ENCODE peak calls at places on chromosomes 11 and 22, in six cellular contexts. P is hepatocyte, N is lower lobe of right lung, E is IMR-90, D is esophagus squamous epithelium, G is thoracic aorta. S is an unnamed sample.

GRCh38 chr11:45048313-45048841 is 97.7 kb upstream of the TP53I11 start:
- DNase-seq in P (no peak), N (no peak), E (no peak), D (no peak), G (no peak), S (no peak)

GRCh38 chr22:24432059-24432853 is 4.9 kb downstream of the ADORA2A start:
- DNase-seq in P (peak; percentile 46), N (no peak), E (peak; percentile 16), D (no peak), G (no peak), S (no peak)

GRCh38 chr11:65782816-65783228 is 2.0 kb upstream of the AP5B1 start:
- DNase-seq in P (peak; percentile 19), N (peak; percentile 28), E (no peak), D (no peak), G (no peak), S (no peak)

GRCh38 chr22:25407226-25407858 is 157.1 kb upstream of the GRK3 start:
- DNase-seq in P (no peak), N (no peak), E (no peak), D (no peak), G (no peak), S (no peak)

GRCh38 chr22:25051073-25051472 is 98.6 kb downstream of the KIAA1671 start:
- DNase-seq in P (no peak), N (no peak), E (no peak), D (no peak), G (no peak), S (no peak)

GRCh38 chr11:134330611-134331564 is 900 bp upstream of the GLB1L2 start:
- DNase-seq in P (no peak), N (no peak), E (no peak), D (no peak), G (no peak), S (no peak)

GRCh38 chr11:1854949-1855885 is 2.3 kb downstream of the LSP1 start:
- DNase-seq in P (no peak), N (no peak), E (no peak), D (no peak), G (no peak), S (peak; percentile 61)

GRCh38 chr11:106271686-106272085 is 194.2 kb downstream of the AASDHPPT start:
- DNase-seq in P (no peak), N (no peak), E (peak; percentile 21), D (no peak), G (no peak), S (no peak)

GRCh38 chr11:74701351-74701750 is 29.9 kb downstream of the CHRDL2 start:
- DNase-seq in P (no peak), N (no peak), E (no peak), D (no peak), G (no peak), S (no peak)

GRCh38 chr11:121478226-121478894 is 25.6 kb upstream of the SORL1-AS1 start:
- DNase-seq in P (no peak), N (no peak), E (no peak), D (no peak), G (no peak), S (no peak)

GRCh38 chr22:29245626-29246385 is 22.0 kb downstream of the RHBDD3 start:
- DNase-seq in P (peak; percentile 77), N (peak; percentile 78), E (peak; percentile 54), D (peak; percentile 10), G (no peak), S (no peak)

GRCh38 chr11:22304337-22304961 is 33.7 kb upstream of the SLC17A6 start:
- DNase-seq in P (peak; percentile 48), N (no peak), E (peak; percentile 23), D (no peak), G (no peak), S (no peak)

GRCh38 chr11:95282337-95282751 is 51.3 kb upstream of the SESN3 start:
- DNase-seq in P (peak; percentile 84), N (no peak), E (no peak), D (no peak), G (no peak), S (no peak)

GRCh38 chr22:47804281-47804680 is 1041.8 kb downstream of the TBC1D22A start:
- DNase-seq in P (no peak), N (no peak), E (no peak), D (no peak), G (no peak), S (no peak)

GRCh38 chr11:108559340-108559739 is 34.2 kb downstream of the EXPH5 start:
- DNase-seq in P (no peak), N (no peak), E (peak; percentile 76), D (no peak), G (no peak), S (no peak)

GRCh38 chr11:36055356-36055755 is 111.5 kb downstream of the LDLRAD3 start:
- DNase-seq in P (no peak), N (no peak), E (no peak), D (no peak), G (no peak), S (no peak)

GRCh38 chr11:105598371-105598770 is 11.5 kb upstream of the GRIA4 start:
- DNase-seq in P (no peak), N (no peak), E (no peak), D (no peak), G (no peak), S (no peak)

GRCh38 chr22:28869736-28870135 is 13.6 kb upstream of the ZNRF3 start:
- DNase-seq in P (no peak), N (no peak), E (no peak), D (no peak), G (no peak), S (no peak)

GRCh38 chr11:353315-353857 is 15.9 kb upstream of the B4GALNT4 start:
- DNase-seq in P (peak; percentile 89), N (peak; percentile 73), E (peak; percentile 77), D (no peak), G (peak; percentile 67), S (no peak)

GRCh38 chr11:86476109-86476861 is 101.6 kb downstream of the CCDC81 start:
- DNase-seq in P (peak; percentile 61), N (no peak), E (peak; percentile 7), D (no peak), G (no peak), S (no peak)

DNA sequence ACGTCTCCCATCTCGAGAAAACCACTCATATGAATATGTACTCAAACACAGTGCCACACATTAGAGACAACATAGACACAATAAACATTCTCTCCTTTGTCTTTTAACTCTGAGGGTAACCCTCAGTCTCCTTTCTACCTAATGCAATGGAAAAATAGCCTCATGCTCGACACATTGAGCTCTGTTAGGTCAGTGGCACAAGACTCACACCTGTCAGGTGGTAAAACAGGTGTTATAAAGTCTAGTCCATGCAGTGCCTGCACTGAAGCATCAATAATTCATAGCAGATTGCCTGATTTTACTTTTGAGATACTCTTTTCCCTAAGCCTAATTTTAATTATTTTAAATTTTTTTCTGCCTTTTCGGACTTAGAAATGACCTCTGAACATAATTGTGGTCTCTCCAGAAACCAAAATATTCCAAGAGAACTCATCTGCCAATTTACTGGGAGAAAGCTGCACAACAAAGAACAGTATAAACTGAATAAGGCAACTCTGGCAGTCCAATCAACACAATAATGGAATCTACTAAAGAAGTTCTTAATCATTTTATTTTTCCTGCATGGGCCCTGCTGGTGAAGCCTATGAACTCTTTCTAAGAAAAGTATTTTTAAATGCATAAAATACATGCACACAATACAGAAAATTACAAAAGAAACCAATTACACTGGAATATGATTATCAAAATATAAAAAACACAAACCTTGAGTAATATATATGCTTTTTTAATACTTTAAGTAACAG is 9.9 kb downstream of the RDX start:
- DNase-seq in P (no peak), N (no peak), E (no peak), D (no peak), G (no peak), S (no peak)
- TF ChIP-seq CTCF in P (no peak), N (no peak), E (no peak), D (no peak), G (no peak), S (no peak)

GRCh38 chr22:37220543-37220968 is 8.3 kb upstream of the SSTR3 start:
- DNase-seq in P (no peak), N (no peak), E (no peak), D (no peak), G (no peak), S (no peak)

GRCh38 chr22:37221424-37222336 is 9.4 kb upstream of the SSTR3 start:
- DNase-seq in P (no peak), N (no peak), E (no peak), D (no peak), G (no peak), S (no peak)

GRCh38 chr22:37224757-37225420 is 12.6 kb upstream of the SSTR3 start:
- DNase-seq in P (no peak), N (no peak), E (no peak), D (no peak), G (no peak), S (no peak)

GRCh38 chr22:37223965-37224551 is 11.8 kb upstream of the SSTR3 start:
- DNase-seq in P (no peak), N (no peak), E (no peak), D (no peak), G (no peak), S (no peak)

GRCh38 chr22:37222440-37222971 is 10.2 kb upstream of the SSTR3 start:
- DNase-seq in P (no peak), N (no peak), E (no peak), D (no peak), G (no peak), S (no peak)
- H3K4me3 ChIP-seq in P (no peak overlapping the region), N (no peak overlapping the region), E (no peak overlapping the region), D (no peak overlapping the region), G (no peak overlapping the region), S (no peak overlapping the region)

GRCh38 chr22:22702159-22702873 is 57.9 kb downstream of the GGTLC2 start:
- DNase-seq in P (peak; percentile 60), N (no peak), E (no peak), D (no peak), G (no peak), S (no peak)
- TF ChIP-seq CTCF in P (peak; percentile 40), N (peak; percentile 21), E (no peak), D (no peak), G (no peak), S (peak; percentile 70)

GRCh38 chr11:62601114-62601363 is 626 bp downstream of the MTA2 start:
- DNase-seq in P (no peak), N (no peak), E (no peak), D (no peak), G (no peak), S (no peak)

GRCh38 chr11:62600367-62601113 is 1.1 kb downstream of the MTA2 start:
- DNase-seq in P (no peak), N (no peak), E (no peak), D (no peak), G (no peak), S (no peak)

GRCh38 chr11:62601364-62602140 is at the start of gene MTA2:
- DNase-seq in P (peak; percentile 98), N (peak; percentile 98), E (peak; percentile 97), D (peak; percentile 92), G (peak; percentile 90), S (peak; percentile 97)

GRCh38 chr11:62599909-62600308 is 1.8 kb downstream of the MTA2 start:
- DNase-seq in P (no peak), N (no peak), E (no peak), D (no peak), G (no peak), S (no peak)

GRCh38 chr11:62599069-62599696 is 2.5 kb downstream of the MTA2 start:
- DNase-seq in P (peak; percentile 91), N (peak; percentile 93), E (peak; percentile 99), D (peak; percentile 89), G (peak; percentile 95), S (peak; percentile 99)
- H3K4me3 ChIP-seq in P (no peak overlapping the region), N (peak overlapping the region; percentile 99), E (no peak overlapping the region), D (peak overlapping the region; percentile 99), G (peak overlapping the region; percentile 98), S (peak overlapping the region; percentile 95)

GRCh38 chr22:37731804-37732471 is 35.1 kb downstream of the TRIOBP start:
- DNase-seq in P (peak; percentile 81), N (no peak), E (no peak), D (no peak), G (no peak), S (no peak)
- TF ChIP-seq CTCF in P (peak; percentile 5), N (no peak), E (no peak), D (no peak), G (no peak), S (no peak)

GRCh38 chr22:23143119-23143518 is 1.3 kb upstream of the RSPH14 start:
- DNase-seq in P (no peak), N (no peak), E (no peak), D (no peak), G (no peak), S (no peak)
- H3K4me3 ChIP-seq in P (no peak overlapping the region), N (no peak overlapping the region), E (no peak overlapping the region), D (no peak overlapping the region), G (no peak overlapping the region), S (no peak overlapping the region)